ENCODE peak calls at places on chromosomes 13 and 19, in ten cellular contexts. O is tibial artery; Y is stimulated activated CD4-positive, alpha-beta T cell treated with anti-CD3 and anti-CD28 coated beads, TNF-alpha, amount 100 ng/mL, for 4 hours; N is WTC11; L is HuH-7; R is Caco-2; A is neural progenitor cell; I is activated CD8-positive, alpha-beta memory T cell treated with anti-CD3 and anti-CD28 coated beads for 4 hours; W is GM13976; X is stimulated activated naive CD4-positive, alpha-beta T cell. P is an unnamed sample.

GRCh38 chr19:2225415-2226050 is 10.6 kb downstream of the PLEKHJ1 start:
- DNase-seq in I (no peak), X (no peak), R (no peak), A (no peak), L (no peak), O (no peak), Y (no peak), W (no peak), N (no peak), P (no peak)

GRCh38 chr13:99055286-99056073 is 77.6 kb upstream of the DOCK9 start:
- DNase-seq in I (no peak), X (no peak), W (no peak), Y (no peak), N (no peak), R (no peak), A (peak), O (no peak), L (no peak), P (no peak)

GRCh38 chr13:99821741-99822140 is 149.8 kb downstream of the ZIC5 start:
- DNase-seq in A (no peak), Y (no peak), I (no peak), O (no peak), W (no peak), X (no peak), R (no peak), N (no peak), L (no peak), P (no peak)

GRCh38 chr13:64239372-64239771 is 2823.7 kb upstream of the PCDH20 start:
- DNase-seq in O (no peak), A (no peak), I (no peak), N (no peak), Y (no peak), X (no peak), L (no peak), W (no peak), R (no peak), P (no peak)

GRCh38 chr19:33143897-33144405 is 12.0 kb downstream of the WDR88 start:
- DNase-seq in L (peak), Y (peak), I (peak), W (peak), R (peak), X (peak), N (peak), A (peak), O (peak), P (peak)

GRCh38 chr13:91346848-91347211 is 657 bp upstream of the MIR17HG start:
- DNase-seq in N (peak), O (no peak), Y (peak), R (no peak), L (peak), I (peak), A (peak), W (peak), X (peak), P (peak)

GRCh38 chr19:39845621-39846175 is 481 bp downstream of the FBL start:
- DNase-seq in W (no peak), I (no peak), A (peak), L (peak), N (no peak), X (no peak), O (no peak), Y (no peak), R (no peak), P (no peak)

GRCh38 chr13:50909605-50910482 is at the start of gene RNASEH2B:
- DNase-seq in A (peak), R (peak), N (peak), I (peak), O (peak), W (peak), L (peak), Y (peak), X (peak), P (peak)

GRCh38 chr13:99103536-99103935 is 97.1 kb upstream of the UBAC2 start:
- DNase-seq in L (no peak), O (no peak), R (no peak), I (no peak), X (no peak), N (no peak), W (no peak), Y (no peak), A (peak), P (no peak)

GRCh38 chr19:56120371-56121179 is 520 bp downstream of the ZNF787 start:
- DNase-seq in N (peak), L (peak), R (peak), X (peak), W (peak), Y (peak), O (peak), I (peak), A (peak), P (peak)

GRCh38 chr13:23456437-23456836 is 22.9 kb upstream of the SACS start:
- DNase-seq in A (no peak), X (no peak), I (no peak), N (no peak), L (no peak), Y (no peak), W (no peak), R (no peak), O (no peak), P (no peak)

GRCh38 chr13:94254737-94255136 is 224.7 kb downstream of the DCT start:
- DNase-seq in X (no peak), I (no peak), N (no peak), L (no peak), A (no peak), Y (no peak), O (no peak), W (no peak), R (no peak), P (no peak)

GRCh38 chr19:38402967-38403674 is at the start of gene FAM98C:
- DNase-seq in A (peak), R (peak), O (peak), Y (peak), X (peak), N (peak), I (peak), L (peak), W (peak), P (peak)

GRCh38 chr13:43006893-43007631 is 15.0 kb upstream of the EPSTI1 start:
- DNase-seq in L (no peak), I (no peak), N (no peak), W (no peak), A (peak), O (no peak), X (no peak), Y (no peak), R (no peak), P (no peak)

GRCh38 chr19:5621945-5622464 is 571 bp downstream of the SAFB2 start:
- DNase-seq in R (no peak), W (no peak), N (no peak), L (no peak), X (no peak), O (peak), Y (no peak), A (peak), I (no peak), P (peak)

GRCh38 chr19:45496349-45496953 is 396 bp downstream of the RTN2 start:
- DNase-seq in A (peak), X (peak), N (peak), R (no peak), I (no peak), Y (no peak), L (peak), W (peak), O (no peak), P (peak)

GRCh38 chr19:9941236-9941635 is 4.9 kb upstream of the OLFM2 start:
- DNase-seq in I (no peak), L (no peak), A (no peak), R (no peak), N (no peak), X (no peak), W (no peak), Y (no peak), O (no peak), P (no peak)

GRCh38 chr19:17294051-17294891 is 9.0 kb downstream of the ABHD8 start:
- DNase-seq in W (peak), O (no peak), N (peak), X (peak), A (peak), I (no peak), R (peak), Y (no peak), L (no peak), P (peak)

GRCh38 chr13:25756916-25757315 is 294.9 kb downstream of the SHISA2 start:
- DNase-seq in L (no peak), N (no peak), W (no peak), I (no peak), A (peak), Y (no peak), O (no peak), X (no peak), R (no peak), P (no peak)

GRCh38 chr19:19372656-19373416 is 32.6 kb upstream of the GATAD2A start:
- DNase-seq in A (no peak), O (no peak), I (no peak), W (peak), R (peak), L (peak), X (no peak), N (peak), Y (no peak), P (peak)

GRCh38 chr19:46339491-46339890 is 7.4 kb upstream of the PPP5C start:
- DNase-seq in N (no peak), A (no peak), O (no peak), X (no peak), Y (no peak), L (no peak), W (no peak), I (no peak), R (no peak), P (no peak)

GRCh38 chr13:36297259-36297599 is 385 bp downstream of the CCDC169 start:
- DNase-seq in R (no peak), I (no peak), O (no peak), A (no peak), N (no peak), W (no peak), X (no peak), L (no peak), Y (no peak), P (peak)

GRCh38 chr13:66895780-66896179 is 334.4 kb downstream of the PCDH9 start:
- DNase-seq in L (no peak), O (no peak), R (no peak), A (peak), W (no peak), I (no peak), Y (no peak), X (no peak), N (no peak), P (no peak)

GRCh38 chr13:102003848-102004570 is 397.8 kb downstream of the FGF14 start:
- DNase-seq in I (no peak), A (no peak), L (no peak), W (no peak), Y (no peak), X (no peak), O (no peak), N (no peak), R (no peak), P (no peak)

GRCh38 chr19:57537953-57538547 is 10.9 kb downstream of the ZNF549 start:
- DNase-seq in N (no peak), Y (no peak), I (no peak), L (no peak), X (no peak), O (no peak), W (no peak), A (no peak), R (no peak), P (no peak)

GRCh38 chr19:33437351-33438015 is 64.0 kb downstream of the CEBPG start:
- DNase-seq in N (no peak), R (peak), A (no peak), Y (no peak), I (no peak), W (no peak), L (no peak), O (no peak), X (no peak), P (no peak)

GRCh38 chr13:110103479-110103878 is 203.5 kb downstream of the COL4A1 start:
- DNase-seq in A (no peak), I (no peak), N (no peak), O (no peak), W (no peak), X (no peak), L (no peak), R (no peak), Y (no peak), P (no peak)

GRCh38 chr19:29489182-29489951 is 36.4 kb upstream of the VSTM2B start:
- DNase-seq in X (no peak), O (peak), A (no peak), I (no peak), N (no peak), L (no peak), W (no peak), R (no peak), Y (no peak), P (peak)